ENCODE peak calls at places on chromosomes 5 and 9, in ten cellular contexts. G is testis, F is endothelial cell, K is fibroblast of lung, I is WTC11, R is heart left ventricle, X is left ventricle myocardium inferior, P is cardiac muscle cell, Q is Panc1, Y is astrocyte. C is an unnamed sample.

GRCh38 chr9:37669232-37669631 is 18.5 kb downstream of the FRMPD1 start:
- DNase-seq in P (no peak), Q (no peak), G (no peak), R (no peak), K (no peak), F (no peak), X (no peak), I (peak), Y (no peak), C (no peak)

GRCh38 chr5:65062684-65063083 is 294.0 kb downstream of the CWC27 start:
- DNase-seq in I (no peak), X (no peak), Y (peak), K (peak), G (peak), F (no peak), Q (peak), R (peak), P (peak), C (no peak)

GRCh38 chr5:88770290-88771257 is 112.4 kb downstream of the MEF2C start:
- DNase-seq in K (peak), G (no peak), F (no peak), X (no peak), I (no peak), P (peak), R (no peak), Q (no peak), Y (peak), C (no peak)

GRCh38 chr9:111961011-111961410 is 64.4 kb downstream of the UGCG start:
- DNase-seq in G (no peak), P (no peak), F (no peak), Q (no peak), Y (peak), R (no peak), I (no peak), K (peak), X (no peak), C (no peak)

GRCh38 chr5:84568171-84568570 is 183.5 kb upstream of the EDIL3 start:
- DNase-seq in P (no peak), Y (no peak), R (no peak), F (no peak), Q (no peak), K (no peak), I (no peak), G (no peak), X (no peak), C (no peak)

GRCh38 chr5:10660720-10661387 is 97.0 kb downstream of the ANKRD33B start:
- DNase-seq in R (no peak), I (no peak), Q (no peak), G (no peak), P (no peak), Y (no peak), F (no peak), X (no peak), K (no peak), C (no peak)

GRCh38 chr9:6785682-6786081 is 27.9 kb downstream of the KDM4C start:
- DNase-seq in P (no peak), Y (no peak), R (no peak), G (no peak), Q (no peak), I (no peak), F (no peak), X (no peak), K (no peak), C (no peak)

GRCh38 chr5:76329346-76329745 is 73.7 kb upstream of the IQGAP2 start:
- DNase-seq in I (no peak), F (no peak), K (no peak), G (no peak), Y (no peak), Q (no peak), P (no peak), X (no peak), R (no peak), C (no peak)

GRCh38 chr5:72767289-72768010 is 49.0 kb upstream of the TNPO1 start:
- DNase-seq in G (no peak), R (no peak), Y (no peak), Q (no peak), X (no peak), P (peak), K (peak), F (no peak), I (peak), C (no peak)

GRCh38 chr5:147805030-147805454 is 22.5 kb upstream of the JAKMIP2 start:
- DNase-seq in Q (no peak), P (peak), F (no peak), I (no peak), R (peak), Y (no peak), X (no peak), K (peak), G (no peak), C (peak)

GRCh38 chr5:56819027-56819881 is 3.9 kb downstream of the MAP3K1 start:
- DNase-seq in X (no peak), P (peak), Y (peak), G (no peak), F (no peak), I (no peak), Q (no peak), R (no peak), K (peak), C (no peak)

GRCh38 chr5:15009420-15009819 is 137.8 kb upstream of the ANKH start:
- DNase-seq in F (no peak), Y (peak), I (no peak), P (peak), X (no peak), K (peak), Q (peak), R (no peak), G (no peak), C (no peak)

GRCh38 chr9:113593682-113594281 is 130.3 kb downstream of the RGS3 start:
- DNase-seq in Y (peak), P (peak), I (peak), G (peak), F (peak), R (peak), X (peak), K (peak), Q (peak), C (peak)

GRCh38 chr9:114276908-114277821 is 45.7 kb upstream of the ORM1 start:
- DNase-seq in F (no peak), R (peak), G (no peak), Y (peak), P (peak), K (peak), X (peak), I (peak), Q (no peak), C (no peak)

GRCh38 chr5:146026307-146027010 is 78.9 kb downstream of the PLAC8L1 start:
- DNase-seq in Q (no peak), I (no peak), P (no peak), K (no peak), G (no peak), R (no peak), X (no peak), F (no peak), Y (no peak), C (no peak)

GRCh38 chr5:131280417-131280816 is 16.6 kb downstream of the CDC42SE2 start:
- DNase-seq in K (peak), X (no peak), R (no peak), Y (no peak), G (no peak), Q (no peak), I (no peak), P (peak), F (no peak), C (no peak)

DNA sequence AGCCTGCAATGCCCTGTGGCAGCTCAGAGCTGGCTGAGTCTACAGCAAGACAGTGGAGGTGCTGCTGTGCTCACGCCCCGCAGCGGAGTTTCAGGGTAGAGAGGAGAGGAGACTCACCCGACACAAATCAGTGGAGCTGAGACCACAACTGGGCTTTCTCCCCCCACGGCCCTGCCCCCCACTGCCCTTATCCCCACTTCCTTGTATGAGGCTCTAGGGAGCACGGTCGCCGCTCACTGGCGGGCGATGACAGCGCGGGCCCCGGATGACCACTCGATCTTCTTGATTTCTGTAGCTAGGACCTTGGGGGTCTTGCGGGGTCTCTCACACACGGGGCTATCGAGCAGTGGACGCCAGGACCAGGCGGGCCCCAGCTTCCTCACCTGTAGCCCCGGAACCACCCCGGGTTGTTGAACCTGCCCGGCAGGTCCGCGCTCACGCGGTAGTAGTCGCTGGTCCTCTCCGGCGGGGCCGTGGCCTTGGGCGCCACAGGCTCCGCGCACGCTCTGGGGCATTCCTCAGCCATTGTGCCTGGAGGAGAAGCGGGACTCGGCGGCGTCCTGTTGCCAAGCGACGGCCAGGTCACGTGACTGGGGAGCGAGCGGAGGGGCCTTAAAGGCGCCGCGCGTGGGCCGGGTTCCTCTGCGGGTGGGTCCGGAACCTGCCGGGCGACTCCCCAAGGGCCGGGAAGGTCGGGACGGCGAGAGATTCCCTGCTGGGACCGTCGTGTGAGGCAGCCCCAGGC is 984 bp upstream of the MRPS2 start:
- DNase-seq in G (peak), F (peak), R (peak), X (peak), P (peak), Y (peak), Q (no peak), I (peak), K (peak), C (peak)
- TF ChIP-seq CTCF in G (no peak), F (no peak), R (no peak), X (no peak), P (no peak), Y (no peak), Q (no peak), I (no peak), K (no peak), C (no peak)

DNA sequence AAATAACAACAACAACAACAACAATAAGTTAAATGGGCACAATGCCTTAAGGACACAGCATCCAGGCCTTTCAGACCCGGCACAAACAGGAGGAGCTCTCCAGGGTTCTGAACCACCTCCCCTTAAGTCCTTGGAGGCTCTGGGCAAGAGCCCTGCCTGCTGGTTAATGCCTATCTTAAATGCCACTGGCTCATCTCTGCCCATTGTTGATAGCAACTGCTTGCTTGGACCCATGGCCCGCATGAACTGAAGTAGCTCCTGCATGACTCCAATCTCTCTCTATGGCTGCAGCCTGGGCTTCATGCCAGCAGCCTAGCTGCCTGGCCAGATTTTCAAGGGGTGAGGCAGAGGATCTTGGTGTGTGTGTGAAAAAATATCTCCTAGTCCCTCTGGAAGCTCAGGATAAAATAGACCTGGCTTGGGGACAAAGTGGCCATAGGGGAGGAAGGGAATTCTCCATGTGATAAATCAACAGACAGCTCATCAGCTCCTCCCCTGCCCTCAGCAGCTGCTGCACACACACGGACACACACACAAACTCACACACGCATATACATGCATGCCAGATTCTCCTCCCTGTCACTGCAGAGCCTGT is 27.4 kb downstream of the FAM219A start:
- DNase-seq in F (peak), Y (peak), X (peak), K (peak), G (peak), P (peak), R (peak), I (peak), Q (no peak), C (peak)
- TF ChIP-seq CTCF in F (no peak), Y (no peak), X (no peak), K (no peak), G (no peak), P (no peak), R (no peak), I (no peak), Q (no peak), C (no peak)

GRCh38 chr5:14008819-14009311 is 64.4 kb upstream of the DNAH5 start:
- DNase-seq in Q (peak), K (peak), R (no peak), F (peak), X (no peak), G (no peak), P (no peak), I (no peak), Y (no peak), C (no peak)

GRCh38 chr5:14009575-14009974 is 65.1 kb upstream of the DNAH5 start:
- DNase-seq in K (no peak), P (no peak), G (no peak), R (no peak), Q (no peak), I (no peak), Y (no peak), X (no peak), F (no peak), C (no peak)

GRCh38 chr5:14003513-14003912 is 59.0 kb upstream of the DNAH5 start:
- DNase-seq in I (no peak), F (no peak), G (no peak), K (no peak), R (no peak), P (no peak), Q (no peak), Y (no peak), X (no peak), C (no peak)

GRCh38 chr5:14004598-14005394 is 60.3 kb upstream of the DNAH5 start:
- DNase-seq in K (peak), Q (no peak), X (no peak), Y (no peak), G (no peak), P (no peak), I (no peak), R (no peak), F (no peak), C (no peak)

GRCh38 chr5:14006823-14007510 is 62.5 kb upstream of the DNAH5 start:
- DNase-seq in F (no peak), K (no peak), Q (no peak), X (no peak), R (no peak), Y (no peak), I (no peak), P (no peak), G (no peak), C (no peak)
- TF ChIP-seq CTCF in F (no peak), K (no peak), Q (no peak), X (peak), R (no peak), Y (no peak), I (no peak), P (no peak), G (no peak), C (no peak)

GRCh38 chr9:131708613-131709002 is 31.3 kb downstream of the RAPGEF1 start:
- DNase-seq in R (no peak), Q (no peak), K (no peak), P (no peak), X (no peak), G (no peak), I (no peak), F (no peak), Y (no peak), C (no peak)

GRCh38 chr9:131707677-131708612 is 31.9 kb downstream of the RAPGEF1 start:
- DNase-seq in P (peak), F (no peak), G (peak), R (peak), I (no peak), K (peak), X (peak), Q (no peak), Y (peak), C (no peak)

GRCh38 chr9:131707050-131707449 is 32.8 kb downstream of the RAPGEF1 start:
- DNase-seq in R (no peak), G (no peak), I (no peak), P (no peak), X (no peak), K (no peak), Y (no peak), Q (no peak), F (no peak), C (no peak)

GRCh38 chr9:131712151-131712716 is 27.6 kb downstream of the RAPGEF1 start:
- DNase-seq in P (no peak), I (no peak), K (no peak), R (no peak), Q (no peak), Y (no peak), X (no peak), F (no peak), G (no peak), C (no peak)

GRCh38 chr9:131709741-131710499 is 30.0 kb downstream of the RAPGEF1 start:
- DNase-seq in X (no peak), Q (no peak), R (no peak), Y (peak), G (no peak), F (no peak), I (no peak), P (peak), K (peak), C (peak)
- TF ChIP-seq CTCF in X (no peak), Q (no peak), R (no peak), Y (no peak), G (no peak), F (no peak), I (no peak), P (no peak), K (no peak), C (no peak)

DNA sequence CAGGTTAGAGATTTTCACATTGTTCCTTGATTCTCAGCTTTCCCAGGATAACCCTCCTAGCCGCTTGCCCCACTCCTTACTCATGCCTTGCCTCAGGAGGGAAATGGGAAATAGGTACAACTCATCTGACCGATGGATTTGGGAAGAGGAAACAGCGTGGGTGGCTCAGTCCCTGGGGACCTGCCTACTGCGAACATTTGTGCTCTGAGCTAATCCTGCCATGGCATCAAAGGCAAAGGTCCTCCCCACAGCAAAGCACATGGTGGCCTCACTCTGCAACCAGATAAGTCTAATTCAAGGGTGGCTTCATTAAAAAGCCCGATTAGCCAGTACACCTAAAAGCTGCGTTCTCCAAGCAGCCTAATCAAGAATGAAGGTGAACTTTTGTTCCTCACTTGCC is 82.4 kb upstream of the ADRA1B start:
- DNase-seq in K (no peak), P (no peak), X (no peak), R (no peak), F (no peak), I (no peak), Y (no peak), Q (no peak), G (no peak), C (no peak)
- TF ChIP-seq CTCF in K (no peak), P (no peak), X (no peak), R (no peak), F (no peak), I (no peak), Y (no peak), Q (no peak), G (no peak), C (no peak)

GRCh38 chr9:123368023-123368422 is 12.0 kb downstream of the CRB2 start:
- DNase-seq in Q (no peak), Y (no peak), X (no peak), F (no peak), R (no peak), K (no peak), G (peak), P (no peak), I (no peak), C (no peak)

GRCh38 chr9:123362856-123363255 is 6.9 kb downstream of the CRB2 start:
- DNase-seq in R (no peak), F (no peak), K (no peak), G (no peak), P (no peak), Q (no peak), X (no peak), I (no peak), Y (no peak), C (no peak)

GRCh38 chr9:123365881-123366528 is 10.0 kb downstream of the CRB2 start:
- DNase-seq in I (peak), F (no peak), Q (no peak), K (no peak), G (no peak), X (no peak), Y (no peak), R (no peak), P (no peak), C (no peak)

GRCh38 chr9:123364241-123364824 is 8.3 kb downstream of the CRB2 start:
- DNase-seq in I (no peak), G (no peak), Y (peak), Q (no peak), K (peak), X (no peak), F (no peak), R (no peak), P (peak), C (no peak)

DNA sequence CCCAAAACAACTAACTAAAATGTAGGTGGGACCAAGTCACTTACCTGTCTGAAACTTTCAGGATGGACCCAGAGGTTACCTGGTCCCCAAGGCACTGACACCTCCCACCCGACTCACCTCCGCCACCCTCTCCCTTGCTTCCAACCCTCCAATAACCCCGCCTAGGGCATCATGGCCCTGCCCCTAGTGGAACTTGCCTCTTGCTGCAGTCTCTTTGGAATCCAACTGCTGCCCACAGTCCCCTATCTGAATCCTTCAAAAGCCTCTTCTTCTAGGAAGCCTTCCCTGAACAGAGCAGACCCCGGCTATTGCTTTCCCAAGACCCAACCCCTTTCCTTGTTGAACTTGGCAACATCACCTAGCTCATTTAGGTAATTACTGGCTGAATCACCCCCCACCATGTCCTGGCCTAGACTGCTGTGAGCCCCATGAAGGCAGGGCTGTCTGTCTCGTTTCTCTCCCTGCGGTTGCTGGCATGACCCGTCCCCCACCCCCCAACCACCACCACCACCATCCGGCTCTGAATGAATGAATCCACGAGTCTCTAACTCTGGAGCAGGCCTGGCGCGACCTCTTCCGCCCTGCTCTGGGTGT is 9.4 kb downstream of the CRB2 start:
- DNase-seq in K (no peak), G (no peak), Q (no peak), R (no peak), Y (no peak), X (no peak), F (no peak), I (peak), P (no peak), C (no peak)
- TF ChIP-seq CTCF in K (no peak), G (no peak), Q (no peak), R (no peak), Y (peak), X (no peak), F (peak), I (peak), P (peak), C (no peak)